ENCODE peak calls at places on chromosomes 12 and 14, in ten cellular contexts. P is upper lobe of left lung, X is HCT116, G is transverse colon, Y is breast epithelium, R is stomach, S is HepG2, A is K562, N is endothelial cell of umbilical vein, T is GM12878. H is an unnamed sample.
A peak's percentile ranks its signal among the peaks of the same experiment; 100 is the strongest.

GRCh38 chr14:49959822-49960408 is 67.0 kb downstream of the ARF6 start:
- DNase-seq in S (no peak), A (no peak), Y (no peak), T (peak; percentile 76), R (no peak), G (peak; percentile 77), P (peak; percentile 48), X (no peak), N (no peak), H (no peak)

GRCh38 chr14:63473194-63473788 is 69.9 kb downstream of the PPP2R5E start:
- DNase-seq in X (no peak), N (peak; percentile 52), G (no peak), P (no peak), T (no peak), R (no peak), S (no peak), A (no peak), Y (no peak), H (no peak)

GRCh38 chr12:41334390-41334789 is 146.3 kb downstream of the PDZRN4 start:
- DNase-seq in A (no peak), R (no peak), G (no peak), P (no peak), Y (no peak), T (no peak), X (no peak), N (no peak), S (no peak), H (no peak)

GRCh38 chr14:63078606-63079005 is 33.3 kb upstream of the KCNH5 start:
- DNase-seq in X (no peak), S (no peak), A (no peak), T (no peak), Y (no peak), N (no peak), R (no peak), P (no peak), G (no peak), H (no peak)

GRCh38 chr12:15212877-15213276 is 8.3 kb downstream of the RERG start:
- DNase-seq in Y (no peak), A (no peak), S (no peak), P (no peak), T (no peak), G (no peak), N (no peak), X (no peak), R (no peak), H (no peak)

GRCh38 chr12:7716391-7716790 is 5.2 kb downstream of the DPPA3 start:
- DNase-seq in N (no peak), A (peak; percentile 10), Y (no peak), X (peak; percentile 19), G (no peak), R (no peak), T (no peak), S (peak; percentile 55), P (no peak), H (no peak)

GRCh38 chr14:51182166-51182565 is 57.9 kb upstream of the TMX1 start:
- DNase-seq in A (no peak), G (no peak), X (no peak), S (no peak), T (no peak), N (peak; percentile 57), Y (no peak), R (no peak), P (no peak), H (no peak)

GRCh38 chr12:113154351-113154973 is 4.9 kb downstream of the CFAP73 start:
- DNase-seq in N (peak; percentile 22), T (no peak), G (no peak), A (no peak), S (no peak), P (no peak), R (no peak), X (no peak), Y (no peak), H (no peak)

GRCh38 chr12:58285551-58285950 is 344.2 kb downstream of the ATP23 start:
- DNase-seq in R (no peak), N (no peak), X (no peak), S (no peak), T (no peak), A (no peak), Y (no peak), G (no peak), P (no peak), H (no peak)

GRCh38 chr12:124293286-124294003 is 1.4 kb upstream of the RFLNA start:
- DNase-seq in T (no peak), N (no peak), A (peak; percentile 29), R (no peak), S (no peak), Y (peak; percentile 31), X (no peak), P (no peak), G (peak; percentile 40), H (no peak)

GRCh38 chr12:113237748-113238147 is 16.5 kb downstream of the TPCN1 start:
- DNase-seq in S (no peak), X (no peak), R (peak; percentile 8), P (peak; percentile 18), T (no peak), G (peak; percentile 41), A (peak; percentile 41), N (peak; percentile 53), Y (no peak), H (no peak)

GRCh38 chr14:66638688-66639087 is 130.7 kb downstream of the GPHN start:
- DNase-seq in R (no peak), G (no peak), T (no peak), Y (no peak), P (no peak), S (no peak), X (no peak), A (no peak), N (peak; percentile 31), H (no peak)

DNA sequence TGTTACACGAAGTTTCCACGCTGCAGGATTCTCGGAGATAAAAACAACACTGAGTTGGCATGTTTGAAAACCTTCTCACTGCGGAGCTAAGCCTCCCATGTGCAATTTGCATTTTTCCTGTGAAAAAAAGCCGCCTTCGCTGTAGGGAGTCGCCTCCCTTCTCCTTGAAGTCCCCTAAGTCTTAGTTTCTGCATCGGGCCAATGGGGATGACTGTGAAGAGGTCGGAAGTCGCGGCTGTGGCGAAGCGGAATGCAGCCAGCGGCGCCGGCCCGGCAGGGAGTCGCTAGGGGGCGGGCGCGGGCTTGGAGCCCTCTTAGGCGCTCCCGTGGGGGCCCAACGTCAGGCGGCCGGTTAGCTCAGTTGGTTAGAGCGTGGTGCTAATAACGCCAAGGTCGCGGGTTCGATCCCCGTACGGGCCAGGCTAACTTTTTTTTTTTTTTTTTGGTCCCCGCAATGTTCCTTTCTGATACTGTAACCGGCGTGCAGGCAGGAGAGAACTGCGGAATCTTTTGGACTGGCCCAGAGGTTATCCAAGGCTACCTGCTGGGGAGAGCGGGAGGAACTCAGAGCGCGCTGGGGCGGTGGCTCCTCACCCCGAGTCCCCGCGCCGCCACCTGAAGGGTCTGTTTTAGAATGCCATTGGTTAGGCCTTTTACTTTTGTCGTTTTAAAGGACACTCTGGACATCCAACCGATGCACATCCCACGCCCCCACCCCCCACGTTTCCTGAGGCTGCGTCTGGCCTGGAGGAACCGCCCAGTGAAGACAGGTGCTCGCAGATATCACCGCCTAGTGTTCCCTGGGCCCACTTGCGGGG is 2.6 kb upstream of the ZNF839 start:
- DNase-seq in X (peak; percentile 86), S (peak; percentile 83), Y (peak; percentile 93), P (peak; percentile 96), G (peak; percentile 94), A (peak; percentile 85), N (peak; percentile 93), R (peak; percentile 97), T (peak; percentile 61), H (peak; percentile 93)
- TF ChIP-seq POLR2AphosphoS5 in X (peak; percentile 19), S (peak; percentile 37), Y (peak; percentile 88), P (peak; percentile 54), G (peak; percentile 48), A (no peak), N (peak; percentile 39), R (peak; percentile 66), T (no peak), H (peak; percentile 87)

GRCh38 chr12:103947871-103948555 is 17.7 kb upstream of the TDG start:
- DNase-seq in Y (no peak), P (peak; percentile 43), R (no peak), X (no peak), T (no peak), N (no peak), G (no peak), S (no peak), A (no peak), H (no peak)

GRCh38 chr12:103952497-103952896 is 13.2 kb upstream of the TDG start:
- DNase-seq in A (no peak), N (no peak), R (no peak), G (no peak), T (no peak), Y (no peak), X (no peak), P (no peak), S (no peak), H (no peak)

GRCh38 chr12:103944964-103945363 is 14.8 kb downstream of the HSP90B1 start:
- DNase-seq in S (no peak), T (no peak), P (no peak), Y (no peak), A (no peak), G (no peak), N (no peak), X (no peak), R (no peak), H (no peak)

DNA sequence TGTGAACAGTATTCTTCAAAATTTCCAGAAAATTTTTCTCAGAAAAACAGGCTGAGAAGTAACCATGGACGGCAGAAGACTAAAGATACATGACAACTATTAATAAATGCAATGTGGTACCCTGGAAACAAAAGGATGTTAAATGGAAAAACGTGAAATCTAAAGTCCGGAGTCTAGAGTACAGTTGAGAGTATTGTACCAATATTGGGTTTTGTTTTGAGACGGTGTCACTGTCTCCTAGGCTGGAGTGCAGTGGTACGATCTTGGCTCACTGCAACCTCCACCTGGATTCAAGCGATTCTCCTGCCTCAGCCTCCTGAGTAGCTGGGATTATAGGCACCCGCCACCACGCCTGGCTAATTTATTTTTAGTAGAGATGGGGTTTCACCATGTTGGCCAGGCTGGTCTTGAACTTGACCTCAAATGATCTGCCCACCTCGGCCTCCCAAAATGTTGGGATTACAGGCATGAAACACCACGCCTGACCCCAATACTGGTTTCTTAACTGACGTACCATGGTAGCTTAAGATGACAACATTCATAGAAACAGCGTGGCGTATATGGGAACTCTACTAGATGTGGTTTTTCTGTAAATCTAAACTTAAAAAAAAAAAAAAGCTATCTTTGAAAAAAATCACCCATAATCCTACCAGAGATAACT is 16.8 kb upstream of the TDG start:
- DNase-seq in R (no peak), T (no peak), Y (no peak), G (no peak), S (no peak), P (no peak), A (no peak), N (no peak), X (no peak), H (no peak)
- TF ChIP-seq POLR2A in R (no peak), T (peak; percentile 20), Y (no peak), G (no peak), S (peak; percentile 28), P (no peak), A (peak; percentile 70), N (peak; percentile 22), X (no peak), H (no peak)

GRCh38 chr12:29216266-29216665 is 67.2 kb downstream of the FAR2 start:
- DNase-seq in N (no peak), X (no peak), S (no peak), T (no peak), A (no peak), R (no peak), G (no peak), Y (no peak), P (no peak), H (no peak)
- H3K4me1 ChIP-seq in N (no peaks in the 10 kb centered on the region), X (peaks cover 9% of the 10 kb centered on the region), S (peaks cover 5% of the 10 kb centered on the region), T (no peaks in the 10 kb centered on the region), A (no peaks in the 10 kb centered on the region), R (no peaks in the 10 kb centered on the region), G (peaks cover 17% of the 10 kb centered on the region), Y (no peaks in the 10 kb centered on the region), P (no peaks in the 10 kb centered on the region), H (no peaks in the 10 kb centered on the region)

GRCh38 chr12:109291531-109292341 is 17.3 kb downstream of the FOXN4 start:
- DNase-seq in Y (peak; percentile 43), R (peak; percentile 34), T (no peak), N (no peak), A (no peak), S (no peak), X (no peak), P (no peak), G (peak; percentile 46), H (peak; percentile 26)
- TF ChIP-seq POLR2AphosphoS5 in Y (no peak), R (no peak), T (no peak), N (no peak), A (no peak), S (no peak), X (no peak), P (no peak), G (no peak), H (no peak)

H was measured in prostate gland.